ENCODE peak calls at places on chromosomes 11 and 22, in five cellular contexts. One of them, this sample, is unnamed.

GRCh38 chr11:18791175-18792065 is at the start of gene PTPN5:
- DNase-seq in choroid plexus epithelial cell: peak; percentile 13
- DNase-seq in WERI-Rb-1: peak; percentile 20
- DNase-seq in IMR-90: no peak
- DNase-seq in neuronal stem cell: peak; percentile 70
- DNase-seq in this sample: no peak

GRCh38 chr11:44376423-44376822 is 66.5 kb upstream of the ALX4 start:
- DNase-seq in WERI-Rb-1: no peak
- DNase-seq in IMR-90: no peak
- DNase-seq in neuronal stem cell: no peak
- DNase-seq in choroid plexus epithelial cell: no peak
- DNase-seq in this sample: no peak

GRCh38 chr11:67507242-67507890 is 596 bp downstream of the CDK2AP2 start:
- DNase-seq in choroid plexus epithelial cell: peak; percentile 79
- DNase-seq in IMR-90: peak; percentile 68
- DNase-seq in WERI-Rb-1: no peak
- DNase-seq in neuronal stem cell: no peak
- DNase-seq in this sample: no peak

GRCh38 chr22:20384865-20385264 is 9.1 kb upstream of the ZNF74 start:
- DNase-seq in IMR-90: no peak
- DNase-seq in neuronal stem cell: no peak
- DNase-seq in WERI-Rb-1: no peak
- DNase-seq in choroid plexus epithelial cell: no peak
- DNase-seq in this sample: no peak

GRCh38 chr22:31218565-31219262 is 6.6 kb downstream of the LIMK2 start:
- DNase-seq in WERI-Rb-1: peak; percentile 36
- DNase-seq in IMR-90: no peak
- DNase-seq in choroid plexus epithelial cell: peak; percentile 15
- DNase-seq in neuronal stem cell: no peak
- DNase-seq in this sample: no peak

GRCh38 chr11:109609454-109610185 is 187.6 kb downstream of the C11orf87 start:
- DNase-seq in choroid plexus epithelial cell: no peak
- DNase-seq in WERI-Rb-1: no peak
- DNase-seq in IMR-90: no peak
- DNase-seq in neuronal stem cell: no peak
- DNase-seq in this sample: no peak

GRCh38 chr11:71447791-71448256 is 369 bp downstream of the DHCR7 start:
- DNase-seq in WERI-Rb-1: peak; percentile 51
- DNase-seq in neuronal stem cell: peak; percentile 48
- DNase-seq in choroid plexus epithelial cell: no peak
- DNase-seq in IMR-90: no peak
- DNase-seq in this sample: no peak

GRCh38 chr22:37552560-37553163 is 7.6 kb upstream of the CDC42EP1 start:
- DNase-seq in choroid plexus epithelial cell: no peak
- DNase-seq in WERI-Rb-1: peak; percentile 60
- DNase-seq in IMR-90: peak; percentile 55
- DNase-seq in neuronal stem cell: peak; percentile 72
- DNase-seq in this sample: no peak

GRCh38 chr11:84788220-84788619 is 838.9 kb downstream of the DLG2 start:
- DNase-seq in choroid plexus epithelial cell: no peak
- DNase-seq in IMR-90: no peak
- DNase-seq in WERI-Rb-1: no peak
- DNase-seq in neuronal stem cell: no peak
- DNase-seq in this sample: no peak

GRCh38 chr11:122742350-122742749 is 86.8 kb downstream of the UBASH3B start:
- DNase-seq in neuronal stem cell: no peak
- DNase-seq in WERI-Rb-1: no peak
- DNase-seq in choroid plexus epithelial cell: peak; percentile 48
- DNase-seq in IMR-90: no peak
- DNase-seq in this sample: no peak

GRCh38 chr11:36775157-36775556 is 177.1 kb upstream of the RAG2 start:
- DNase-seq in IMR-90: no peak
- DNase-seq in neuronal stem cell: no peak
- DNase-seq in WERI-Rb-1: no peak
- DNase-seq in choroid plexus epithelial cell: no peak
- DNase-seq in this sample: no peak

GRCh38 chr11:74278721-74279148 is 32.7 kb downstream of the P4HA3 start:
- DNase-seq in WERI-Rb-1: no peak
- DNase-seq in choroid plexus epithelial cell: peak; percentile 100
- DNase-seq in IMR-90: peak; percentile 100
- DNase-seq in neuronal stem cell: no peak
- DNase-seq in this sample: no peak

GRCh38 chr11:69240332-69241074 is 53.5 kb upstream of the MYEOV start:
- DNase-seq in neuronal stem cell: no peak
- DNase-seq in WERI-Rb-1: no peak
- DNase-seq in choroid plexus epithelial cell: peak; percentile 44
- DNase-seq in IMR-90: peak; percentile 14
- DNase-seq in this sample: no peak

GRCh38 chr11:76033699-76034098 is 172.6 kb downstream of the WNT11 start:
- DNase-seq in neuronal stem cell: no peak
- DNase-seq in choroid plexus epithelial cell: no peak
- DNase-seq in WERI-Rb-1: no peak
- DNase-seq in IMR-90: no peak
- DNase-seq in this sample: no peak

GRCh38 chr22:38017272-38017920 is 33.0 kb upstream of the SOX10 start:
- DNase-seq in IMR-90: peak; percentile 52
- DNase-seq in WERI-Rb-1: no peak
- DNase-seq in choroid plexus epithelial cell: peak; percentile 74
- DNase-seq in neuronal stem cell: no peak
- DNase-seq in this sample: peak; percentile 89

GRCh38 chr22:37273126-37273845 is 9.0 kb upstream of the CYTH4 start:
- DNase-seq in IMR-90: peak; percentile 79
- DNase-seq in choroid plexus epithelial cell: peak; percentile 77
- DNase-seq in WERI-Rb-1: no peak
- DNase-seq in neuronal stem cell: no peak
- DNase-seq in this sample: peak; percentile 41

GRCh38 chr11:85960678-85961077 is 105.5 kb downstream of the CCDC83 start:
- DNase-seq in WERI-Rb-1: peak; percentile 32
- DNase-seq in IMR-90: no peak
- DNase-seq in choroid plexus epithelial cell: no peak
- DNase-seq in neuronal stem cell: no peak
- DNase-seq in this sample: no peak

GRCh38 chr11:65774525-65775306 is 6.1 kb downstream of the AP5B1 start:
- DNase-seq in neuronal stem cell: no peak
- DNase-seq in WERI-Rb-1: no peak
- DNase-seq in choroid plexus epithelial cell: no peak
- DNase-seq in IMR-90: no peak
- DNase-seq in this sample: no peak

GRCh38 chr11:113176561-113176960 is 137.8 kb upstream of the TTC12 start:
- DNase-seq in IMR-90: no peak
- DNase-seq in WERI-Rb-1: no peak
- DNase-seq in choroid plexus epithelial cell: peak; percentile 62
- DNase-seq in neuronal stem cell: no peak
- DNase-seq in this sample: no peak

GRCh38 chr22:37195921-37196320 is 7.9 kb upstream of the C1QTNF6 start:
- DNase-seq in IMR-90: peak; percentile 16
- DNase-seq in WERI-Rb-1: no peak
- DNase-seq in choroid plexus epithelial cell: no peak
- DNase-seq in neuronal stem cell: no peak
- DNase-seq in this sample: no peak

GRCh38 chr11:116284930-116285329 is 487.9 kb downstream of the BUD13 start:
- DNase-seq in neuronal stem cell: no peak
- DNase-seq in WERI-Rb-1: no peak
- DNase-seq in choroid plexus epithelial cell: no peak
- DNase-seq in IMR-90: no peak
- DNase-seq in this sample: no peak

GRCh38 chr11:66846671-66847091 is 3.4 kb downstream of the RCE1 start:
- DNase-seq in WERI-Rb-1: no peak
- DNase-seq in choroid plexus epithelial cell: no peak
- DNase-seq in IMR-90: no peak
- DNase-seq in neuronal stem cell: no peak
- DNase-seq in this sample: no peak

GRCh38 chr22:43953988-43954771 is 1.1 kb upstream of the SAMM50 start:
- DNase-seq in choroid plexus epithelial cell: no peak
- DNase-seq in neuronal stem cell: no peak
- DNase-seq in WERI-Rb-1: no peak
- DNase-seq in IMR-90: no peak
- DNase-seq in this sample: no peak

GRCh38 chr11:34300571-34301295 is 57.1 kb downstream of the ABTB2 start:
- DNase-seq in WERI-Rb-1: no peak
- DNase-seq in neuronal stem cell: no peak
- DNase-seq in choroid plexus epithelial cell: no peak
- DNase-seq in IMR-90: no peak
- DNase-seq in this sample: no peak

GRCh38 chr11:28447226-28447625 is 339.0 kb downstream of the METTL15 start:
- DNase-seq in IMR-90: peak; percentile 61
- DNase-seq in neuronal stem cell: no peak
- DNase-seq in choroid plexus epithelial cell: peak; percentile 89
- DNase-seq in WERI-Rb-1: no peak
- DNase-seq in this sample: no peak

GRCh38 chr22:34414467-34415440 is 494.5 kb upstream of the LARGE1 start:
- DNase-seq in choroid plexus epithelial cell: peak; percentile 14
- DNase-seq in neuronal stem cell: peak; percentile 87
- DNase-seq in WERI-Rb-1: peak; percentile 79
- DNase-seq in IMR-90: no peak
- DNase-seq in this sample: no peak

GRCh38 chr22:43999378-43999777 is 24.7 kb upstream of the PARVB start:
- DNase-seq in IMR-90: no peak
- DNase-seq in WERI-Rb-1: no peak
- DNase-seq in choroid plexus epithelial cell: no peak
- DNase-seq in neuronal stem cell: no peak
- DNase-seq in this sample: peak; percentile 9

GRCh38 chr11:99020324-99021225 is at the start of gene CNTN5:
- DNase-seq in choroid plexus epithelial cell: peak; percentile 63
- DNase-seq in IMR-90: peak; percentile 5
- DNase-seq in WERI-Rb-1: peak; percentile 87
- DNase-seq in neuronal stem cell: peak; percentile 70
- DNase-seq in this sample: peak; percentile 53

GRCh38 chr11:90380206-90380605 is 157.4 kb upstream of the CHORDC1 start:
- DNase-seq in WERI-Rb-1: no peak
- DNase-seq in choroid plexus epithelial cell: no peak
- DNase-seq in IMR-90: no peak
- DNase-seq in neuronal stem cell: no peak
- DNase-seq in this sample: no peak

GRCh38 chr11:117039897-117040296 is 58.3 kb downstream of the SIK3 start:
- DNase-seq in neuronal stem cell: no peak
- DNase-seq in IMR-90: peak; percentile 46
- DNase-seq in WERI-Rb-1: no peak
- DNase-seq in choroid plexus epithelial cell: no peak
- DNase-seq in this sample: no peak

GRCh38 chr11:100785148-100785983 is 98.3 kb downstream of the ARHGAP42 start:
- DNase-seq in IMR-90: no peak
- DNase-seq in neuronal stem cell: no peak
- DNase-seq in WERI-Rb-1: no peak
- DNase-seq in choroid plexus epithelial cell: no peak
- DNase-seq in this sample: peak; percentile 48

GRCh38 chr11:120324932-120325810 is at the start of gene TLCD5:
- DNase-seq in neuronal stem cell: peak; percentile 76
- DNase-seq in WERI-Rb-1: peak; percentile 90
- DNase-seq in choroid plexus epithelial cell: peak; percentile 76
- DNase-seq in IMR-90: peak; percentile 68
- DNase-seq in this sample: peak; percentile 69

GRCh38 chr11:47891886-47892285 is 43.7 kb upstream of the NUP160 start:
- DNase-seq in choroid plexus epithelial cell: no peak
- DNase-seq in IMR-90: no peak
- DNase-seq in WERI-Rb-1: no peak
- DNase-seq in neuronal stem cell: no peak
- DNase-seq in this sample: no peak

GRCh38 chr11:47886096-47886495 is 37.9 kb upstream of the NUP160 start:
- DNase-seq in choroid plexus epithelial cell: peak; percentile 87
- DNase-seq in neuronal stem cell: no peak
- DNase-seq in WERI-Rb-1: no peak
- DNase-seq in IMR-90: peak; percentile 80
- DNase-seq in this sample: no peak

GRCh38 chr11:47889714-47890441 is 41.7 kb upstream of the NUP160 start:
- DNase-seq in WERI-Rb-1: no peak
- DNase-seq in choroid plexus epithelial cell: no peak
- DNase-seq in IMR-90: no peak
- DNase-seq in neuronal stem cell: no peak
- DNase-seq in this sample: no peak

GRCh38 chr11:47887910-47888569 is 39.9 kb upstream of the NUP160 start:
- DNase-seq in WERI-Rb-1: no peak
- DNase-seq in neuronal stem cell: no peak
- DNase-seq in choroid plexus epithelial cell: no peak
- DNase-seq in IMR-90: no peak
- DNase-seq in this sample: no peak
- H3K4me3 ChIP-seq in WERI-Rb-1: no peak overlapping the region
- H3K4me3 ChIP-seq in neuronal stem cell: no peak overlapping the region
- H3K4me3 ChIP-seq in choroid plexus epithelial cell: no peak overlapping the region
- H3K4me3 ChIP-seq in IMR-90: no peak overlapping the region
- H3K4me3 ChIP-seq in this sample: no peak overlapping the region

GRCh38 chr11:31806944-31807790 is 4.0 kb downstream of the PAX6 start:
- DNase-seq in WERI-Rb-1: no peak
- DNase-seq in IMR-90: no peak
- DNase-seq in neuronal stem cell: no peak
- DNase-seq in choroid plexus epithelial cell: no peak
- DNase-seq in this sample: no peak

GRCh38 chr11:31809543-31809856 is 1.6 kb downstream of the PAX6 start:
- DNase-seq in IMR-90: no peak
- DNase-seq in neuronal stem cell: no peak
- DNase-seq in choroid plexus epithelial cell: no peak
- DNase-seq in WERI-Rb-1: no peak
- DNase-seq in this sample: no peak

GRCh38 chr11:31807791-31808074 is 3.4 kb downstream of the PAX6 start:
- DNase-seq in choroid plexus epithelial cell: no peak
- DNase-seq in IMR-90: no peak
- DNase-seq in WERI-Rb-1: no peak
- DNase-seq in neuronal stem cell: no peak
- DNase-seq in this sample: no peak

GRCh38 chr11:31808721-31809542 is 2.2 kb downstream of the PAX6 start:
- DNase-seq in neuronal stem cell: no peak
- DNase-seq in choroid plexus epithelial cell: no peak
- DNase-seq in IMR-90: no peak
- DNase-seq in WERI-Rb-1: no peak
- DNase-seq in this sample: no peak

GRCh38 chr11:31808268-31808667 is 2.9 kb downstream of the PAX6 start:
- DNase-seq in choroid plexus epithelial cell: no peak
- DNase-seq in WERI-Rb-1: no peak
- DNase-seq in IMR-90: no peak
- DNase-seq in neuronal stem cell: no peak
- DNase-seq in this sample: no peak
- H3K4me3 ChIP-seq in choroid plexus epithelial cell: no peak overlapping the region
- H3K4me3 ChIP-seq in WERI-Rb-1: no peak overlapping the region
- H3K4me3 ChIP-seq in IMR-90: no peak overlapping the region
- H3K4me3 ChIP-seq in neuronal stem cell: peak overlapping the region; percentile 93
- H3K4me3 ChIP-seq in this sample: no peak overlapping the region

GRCh38 chr11:95068549-95068948 is 1.8 kb downstream of the SRSF8 start:
- DNase-seq in neuronal stem cell: peak; percentile 38
- DNase-seq in choroid plexus epithelial cell: peak; percentile 98
- DNase-seq in WERI-Rb-1: peak; percentile 75
- DNase-seq in IMR-90: peak; percentile 87
- DNase-seq in this sample: peak; percentile 82
- H3K4me3 ChIP-seq in neuronal stem cell: peak overlapping the region; percentile 11
- H3K4me3 ChIP-seq in choroid plexus epithelial cell: peak overlapping the region; percentile 87
- H3K4me3 ChIP-seq in WERI-Rb-1: peak overlapping the region; percentile 99
- H3K4me3 ChIP-seq in IMR-90: peak overlapping the region; percentile 91
- H3K4me3 ChIP-seq in this sample: peak overlapping the region; percentile 82

GRCh38 chr11:60891103-60891741 is 15.2 kb downstream of the PRPF19 start:
- DNase-seq in neuronal stem cell: no peak
- DNase-seq in IMR-90: peak; percentile 23
- DNase-seq in choroid plexus epithelial cell: peak; percentile 75
- DNase-seq in WERI-Rb-1: no peak
- DNase-seq in this sample: no peak
- H3K4me3 ChIP-seq in neuronal stem cell: no peak overlapping the region
- H3K4me3 ChIP-seq in IMR-90: no peak overlapping the region
- H3K4me3 ChIP-seq in choroid plexus epithelial cell: no peak overlapping the region
- H3K4me3 ChIP-seq in WERI-Rb-1: no peak overlapping the region
- H3K4me3 ChIP-seq in this sample: no peak overlapping the region

This sample was measured in lower lobe of right lung.